ENCODE peak calls at places on chromosomes 12 and 14, in seven cellular contexts. One of them, this sample, is unnamed. For H3K9me3, the result is how much of the 10 kb centered on the place peaks cover.

GRCh38 chr12:112170376-112170775 is 45.0 kb downstream of the TRAFD1 start:
- DNase-seq in left ventricle myocardium inferior: no peak
- DNase-seq in cardiac muscle cell: peak
- DNase-seq in right lobe of liver: no peak
- DNase-seq in breast epithelium: no peak
- DNase-seq in HCT116: no peak
- DNase-seq in fibroblast of lung: no peak
- DNase-seq in this sample: no peak

GRCh38 chr14:104892517-104893434 is 27.7 kb downstream of the CEP170B start:
- DNase-seq in left ventricle myocardium inferior: no peak
- DNase-seq in cardiac muscle cell: no peak
- DNase-seq in right lobe of liver: peak
- DNase-seq in breast epithelium: peak
- DNase-seq in HCT116: no peak
- DNase-seq in fibroblast of lung: no peak
- DNase-seq in this sample: no peak

GRCh38 chr14:39442293-39442692 is 10.1 kb upstream of the FBXO33 start:
- DNase-seq in left ventricle myocardium inferior: no peak
- DNase-seq in cardiac muscle cell: peak
- DNase-seq in right lobe of liver: no peak
- DNase-seq in breast epithelium: no peak
- DNase-seq in HCT116: no peak
- DNase-seq in fibroblast of lung: peak
- DNase-seq in this sample: no peak

GRCh38 chr14:101404426-101405170 is 156.7 kb upstream of the DIO3 start:
- DNase-seq in left ventricle myocardium inferior: no peak
- DNase-seq in cardiac muscle cell: peak
- DNase-seq in right lobe of liver: no peak
- DNase-seq in breast epithelium: no peak
- DNase-seq in HCT116: no peak
- DNase-seq in fibroblast of lung: no peak
- DNase-seq in this sample: no peak

GRCh38 chr14:65359503-65359902 is 53.0 kb upstream of the FUT8 start:
- DNase-seq in left ventricle myocardium inferior: no peak
- DNase-seq in cardiac muscle cell: peak
- DNase-seq in right lobe of liver: no peak
- DNase-seq in breast epithelium: no peak
- DNase-seq in HCT116: peak
- DNase-seq in fibroblast of lung: peak
- DNase-seq in this sample: no peak

GRCh38 chr14:35553808-35554207 is 19.8 kb downstream of the INSM2 start:
- DNase-seq in left ventricle myocardium inferior: no peak
- DNase-seq in cardiac muscle cell: peak
- DNase-seq in right lobe of liver: no peak
- DNase-seq in breast epithelium: no peak
- DNase-seq in HCT116: no peak
- DNase-seq in fibroblast of lung: no peak
- DNase-seq in this sample: no peak

GRCh38 chr12:110282343-110282860 is 1.4 kb downstream of the ATP2A2 start:
- DNase-seq in left ventricle myocardium inferior: no peak
- DNase-seq in cardiac muscle cell: no peak
- DNase-seq in right lobe of liver: no peak
- DNase-seq in breast epithelium: no peak
- DNase-seq in HCT116: no peak
- DNase-seq in fibroblast of lung: no peak
- DNase-seq in this sample: no peak

GRCh38 chr12:19771858-19772257 is 332.6 kb downstream of the AEBP2 start:
- DNase-seq in left ventricle myocardium inferior: no peak
- DNase-seq in cardiac muscle cell: peak
- DNase-seq in right lobe of liver: no peak
- DNase-seq in breast epithelium: no peak
- DNase-seq in HCT116: no peak
- DNase-seq in fibroblast of lung: peak
- DNase-seq in this sample: no peak

GRCh38 chr14:100584056-100585031 is 2.9 kb downstream of the BEGAIN start:
- DNase-seq in left ventricle myocardium inferior: peak
- DNase-seq in cardiac muscle cell: no peak
- DNase-seq in right lobe of liver: peak
- DNase-seq in breast epithelium: no peak
- DNase-seq in HCT116: no peak
- DNase-seq in fibroblast of lung: no peak
- DNase-seq in this sample: peak

GRCh38 chr14:76829650-76830421 is 3.6 kb downstream of the LRRC74A start:
- DNase-seq in left ventricle myocardium inferior: peak
- DNase-seq in cardiac muscle cell: peak
- DNase-seq in right lobe of liver: no peak
- DNase-seq in breast epithelium: peak
- DNase-seq in HCT116: no peak
- DNase-seq in fibroblast of lung: no peak
- DNase-seq in this sample: no peak

GRCh38 chr14:95664546-95664945 is 21.7 kb upstream of the TCL1B start:
- DNase-seq in left ventricle myocardium inferior: no peak
- DNase-seq in cardiac muscle cell: no peak
- DNase-seq in right lobe of liver: no peak
- DNase-seq in breast epithelium: no peak
- DNase-seq in HCT116: no peak
- DNase-seq in fibroblast of lung: no peak
- DNase-seq in this sample: no peak

GRCh38 chr12:95548056-95548538 is 3.2 kb downstream of the USP44 start:
- DNase-seq in left ventricle myocardium inferior: peak
- DNase-seq in cardiac muscle cell: peak
- DNase-seq in right lobe of liver: peak
- DNase-seq in breast epithelium: no peak
- DNase-seq in HCT116: no peak
- DNase-seq in fibroblast of lung: no peak
- DNase-seq in this sample: peak

GRCh38 chr12:68632486-68632885 is 21.8 kb downstream of the RAP1B start:
- DNase-seq in left ventricle myocardium inferior: no peak
- DNase-seq in cardiac muscle cell: no peak
- DNase-seq in right lobe of liver: no peak
- DNase-seq in breast epithelium: no peak
- DNase-seq in HCT116: no peak
- DNase-seq in fibroblast of lung: no peak
- DNase-seq in this sample: no peak

GRCh38 chr12:52050771-52051541 is at the start of gene NR4A1:
- DNase-seq in left ventricle myocardium inferior: peak
- DNase-seq in cardiac muscle cell: peak
- DNase-seq in right lobe of liver: peak
- DNase-seq in breast epithelium: peak
- DNase-seq in HCT116: peak
- DNase-seq in fibroblast of lung: peak
- DNase-seq in this sample: peak

GRCh38 chr14:22566845-22567244 is 22.2 kb downstream of the DAD1 start:
- DNase-seq in left ventricle myocardium inferior: no peak
- DNase-seq in cardiac muscle cell: no peak
- DNase-seq in right lobe of liver: no peak
- DNase-seq in breast epithelium: no peak
- DNase-seq in HCT116: no peak
- DNase-seq in fibroblast of lung: no peak
- DNase-seq in this sample: no peak

GRCh38 chr12:131950182-131950913 is 606 bp downstream of the EP400 start:
- DNase-seq in left ventricle myocardium inferior: peak
- DNase-seq in cardiac muscle cell: peak
- DNase-seq in right lobe of liver: peak
- DNase-seq in breast epithelium: no peak
- DNase-seq in HCT116: no peak
- DNase-seq in fibroblast of lung: no peak
- DNase-seq in this sample: peak

GRCh38 chr12:102406033-102406584 is 74.3 kb downstream of the IGF1 start:
- DNase-seq in left ventricle myocardium inferior: peak
- DNase-seq in cardiac muscle cell: peak
- DNase-seq in right lobe of liver: no peak
- DNase-seq in breast epithelium: peak
- DNase-seq in HCT116: no peak
- DNase-seq in fibroblast of lung: peak
- DNase-seq in this sample: peak

GRCh38 chr12:108750471-108751402 is 19.4 kb upstream of the CORO1C start:
- DNase-seq in left ventricle myocardium inferior: no peak
- DNase-seq in cardiac muscle cell: peak
- DNase-seq in right lobe of liver: no peak
- DNase-seq in breast epithelium: no peak
- DNase-seq in HCT116: no peak
- DNase-seq in fibroblast of lung: no peak
- DNase-seq in this sample: no peak

GRCh38 chr12:104928036-104928770 is 29.9 kb downstream of the SLC41A2 start:
- DNase-seq in left ventricle myocardium inferior: no peak
- DNase-seq in cardiac muscle cell: no peak
- DNase-seq in right lobe of liver: no peak
- DNase-seq in breast epithelium: no peak
- DNase-seq in HCT116: no peak
- DNase-seq in fibroblast of lung: no peak
- DNase-seq in this sample: no peak

DNA sequence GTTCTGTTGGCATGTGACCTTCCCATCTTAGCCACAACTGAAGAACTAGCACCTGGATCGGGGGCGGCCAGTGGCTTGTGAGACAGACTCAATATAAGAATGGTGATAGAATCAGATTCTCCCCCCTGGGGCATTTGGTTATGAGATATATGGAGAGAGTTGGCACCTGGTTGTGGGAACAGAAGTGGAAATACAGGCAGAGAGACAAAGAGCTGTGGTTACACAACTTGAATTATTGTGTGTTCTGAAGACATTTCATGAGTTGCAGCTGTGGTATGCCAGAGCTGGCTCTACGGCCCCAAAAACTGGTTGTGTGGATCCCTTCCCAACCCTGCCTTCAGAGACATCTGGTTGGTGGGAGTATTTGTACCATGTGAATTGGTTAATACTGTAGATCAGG is 2.9 kb upstream of the MSRB3 start:
- DNase-seq in left ventricle myocardium inferior: no peak
- DNase-seq in cardiac muscle cell: no peak
- DNase-seq in right lobe of liver: no peak
- DNase-seq in breast epithelium: no peak
- DNase-seq in HCT116: no peak
- DNase-seq in fibroblast of lung: no peak
- DNase-seq in this sample: no peak
- H3K27ac ChIP-seq in left ventricle myocardium inferior: no peak
- H3K27ac ChIP-seq in cardiac muscle cell: no peak
- H3K27ac ChIP-seq in right lobe of liver: no peak
- H3K27ac ChIP-seq in breast epithelium: no peak
- H3K27ac ChIP-seq in HCT116: no peak
- H3K27ac ChIP-seq in fibroblast of lung: no peak
- H3K27ac ChIP-seq in this sample: no peak

DNA sequence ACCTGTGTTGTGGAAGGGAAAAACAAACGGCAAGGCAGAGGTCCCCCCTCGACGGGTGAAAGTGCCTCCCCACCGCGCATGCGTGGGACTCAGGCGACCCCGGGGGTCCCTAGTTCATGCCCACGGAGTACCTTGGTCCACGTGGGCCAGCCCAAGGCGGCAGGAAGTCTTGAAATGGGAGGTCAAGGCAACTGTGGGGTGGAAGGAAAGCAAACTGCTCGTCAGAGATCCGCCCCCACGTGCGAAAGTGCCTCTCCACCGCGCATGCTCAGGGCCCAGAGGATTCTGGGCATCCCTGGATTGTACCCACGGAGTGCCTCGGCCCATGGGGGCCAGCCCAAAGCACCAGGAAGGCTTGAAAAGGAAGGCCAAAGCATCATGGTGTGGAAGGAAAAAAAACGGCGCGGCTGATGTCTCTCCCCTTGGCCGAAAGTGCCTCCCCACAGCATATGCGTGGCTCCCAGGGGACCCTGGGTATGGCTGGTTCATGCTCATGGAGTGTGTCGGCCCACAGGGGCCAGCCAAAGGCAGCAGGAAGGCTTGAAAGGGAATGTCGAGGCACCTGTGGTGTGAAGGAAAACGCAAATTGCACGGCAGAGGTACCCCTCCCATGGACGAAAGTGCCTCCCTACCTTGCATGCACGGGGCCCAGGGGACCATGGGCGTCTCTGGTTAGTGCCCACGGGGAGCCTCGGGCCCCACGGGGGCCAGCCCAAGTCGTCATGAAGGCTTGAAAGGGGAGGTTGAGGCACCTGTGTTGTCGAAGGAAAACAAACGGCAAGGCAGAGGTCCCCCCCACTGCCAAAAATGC is 369.7 kb downstream of the ALG10 start:
- DNase-seq in left ventricle myocardium inferior: peak
- DNase-seq in cardiac muscle cell: no peak
- DNase-seq in right lobe of liver: peak
- DNase-seq in breast epithelium: no peak
- DNase-seq in HCT116: no peak
- DNase-seq in fibroblast of lung: no peak
- DNase-seq in this sample: peak
- H3K9me3 ChIP-seq in left ventricle myocardium inferior: half or more
- H3K9me3 ChIP-seq in cardiac muscle cell: under half
- H3K9me3 ChIP-seq in right lobe of liver: under half
- H3K9me3 ChIP-seq in breast epithelium: half or more
- H3K9me3 ChIP-seq in HCT116: under half
- H3K9me3 ChIP-seq in fibroblast of lung: under half
- H3K9me3 ChIP-seq in this sample: under half

GRCh38 chr12:47797432-47797831 is 22.3 kb downstream of the HDAC7 start:
- DNase-seq in left ventricle myocardium inferior: no peak
- DNase-seq in cardiac muscle cell: no peak
- DNase-seq in right lobe of liver: peak
- DNase-seq in breast epithelium: no peak
- DNase-seq in HCT116: no peak
- DNase-seq in fibroblast of lung: no peak
- DNase-seq in this sample: no peak

GRCh38 chr12:47795121-47795813 is 22.2 kb downstream of the SLC48A1 start:
- DNase-seq in left ventricle myocardium inferior: no peak
- DNase-seq in cardiac muscle cell: no peak
- DNase-seq in right lobe of liver: no peak
- DNase-seq in breast epithelium: no peak
- DNase-seq in HCT116: no peak
- DNase-seq in fibroblast of lung: no peak
- DNase-seq in this sample: no peak

GRCh38 chr12:47793015-47793681 is 20.1 kb downstream of the SLC48A1 start:
- DNase-seq in left ventricle myocardium inferior: no peak
- DNase-seq in cardiac muscle cell: no peak
- DNase-seq in right lobe of liver: no peak
- DNase-seq in breast epithelium: no peak
- DNase-seq in HCT116: no peak
- DNase-seq in fibroblast of lung: no peak
- DNase-seq in this sample: peak

GRCh38 chr12:47795814-47796411 is 22.9 kb downstream of the SLC48A1 start:
- DNase-seq in left ventricle myocardium inferior: no peak
- DNase-seq in cardiac muscle cell: no peak
- DNase-seq in right lobe of liver: no peak
- DNase-seq in breast epithelium: no peak
- DNase-seq in HCT116: no peak
- DNase-seq in fibroblast of lung: no peak
- DNase-seq in this sample: no peak

DNA sequence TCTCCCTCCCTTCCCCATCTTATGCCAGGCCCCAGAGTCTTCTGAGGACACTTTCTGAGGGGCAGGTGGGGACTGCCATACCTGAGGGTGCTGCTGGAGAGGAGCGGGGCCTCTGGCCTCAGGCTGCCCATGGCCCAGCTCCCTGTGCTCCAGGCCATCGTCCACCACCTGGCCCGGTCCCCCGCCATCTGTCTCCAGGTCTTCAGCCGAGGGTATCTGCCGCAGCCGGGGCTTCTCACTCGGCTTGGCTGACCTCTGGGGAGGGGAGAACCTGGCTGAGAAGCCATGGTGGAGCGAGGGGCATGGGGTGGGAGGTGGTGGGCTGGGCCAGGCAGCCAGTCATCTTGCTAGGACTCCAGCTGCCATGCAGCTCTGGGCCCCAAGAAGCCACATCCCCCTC is 21.6 kb downstream of the SLC48A1 start:
- DNase-seq in left ventricle myocardium inferior: no peak
- DNase-seq in cardiac muscle cell: no peak
- DNase-seq in right lobe of liver: peak
- DNase-seq in breast epithelium: no peak
- DNase-seq in HCT116: no peak
- DNase-seq in fibroblast of lung: no peak
- DNase-seq in this sample: no peak
- H3K27ac ChIP-seq in left ventricle myocardium inferior: no peak
- H3K27ac ChIP-seq in cardiac muscle cell: no peak
- H3K27ac ChIP-seq in right lobe of liver: no peak
- H3K27ac ChIP-seq in breast epithelium: no peak
- H3K27ac ChIP-seq in HCT116: no peak
- H3K27ac ChIP-seq in fibroblast of lung: no peak
- H3K27ac ChIP-seq in this sample: no peak

GRCh38 chr12:56864318-56864717 is 69.9 kb downstream of the SDR9C7 start:
- DNase-seq in left ventricle myocardium inferior: no peak
- DNase-seq in cardiac muscle cell: no peak
- DNase-seq in right lobe of liver: no peak
- DNase-seq in breast epithelium: no peak
- DNase-seq in HCT116: no peak
- DNase-seq in fibroblast of lung: no peak
- DNase-seq in this sample: no peak
- H3K9me3 ChIP-seq in left ventricle myocardium inferior: half or more
- H3K9me3 ChIP-seq in cardiac muscle cell: under half
- H3K9me3 ChIP-seq in right lobe of liver: under half
- H3K9me3 ChIP-seq in breast epithelium: under half
- H3K9me3 ChIP-seq in HCT116: under half
- H3K9me3 ChIP-seq in fibroblast of lung: under half
- H3K9me3 ChIP-seq in this sample: under half

This sample was measured in lower lobe of right lung.